ENCODE peak calls at places on chromosomes 1 and 21, in four cellular contexts. J is CD8-positive, alpha-beta T cell; V is BE2C; W is thoracic aorta. K is an unnamed sample.

GRCh38 chr1:30809514-30810263 is 52.1 kb upstream of the LAPTM5 start:
- DNase-seq in J (no peak), V (no peak), W (no peak), K (no peak)

GRCh38 chr1:67561704-67562113 is 123.3 kb upstream of the GADD45A start:
- DNase-seq in J (peak; percentile 64), V (peak; percentile 90), W (peak; percentile 90), K (peak; percentile 87)

GRCh38 chr1:999797-1000356 is at the start of gene HES4:
- DNase-seq in J (no peak), V (peak; percentile 57), W (peak; percentile 81), K (no peak)

GRCh38 chr1:56924116-56924515 is 41.7 kb downstream of the C8B start:
- DNase-seq in J (no peak), V (no peak), W (no peak), K (no peak)

GRCh38 chr1:195608883-195609282 is 999.4 kb downstream of the KCNT2 start:
- DNase-seq in J (no peak), V (no peak), W (no peak), K (no peak)

GRCh38 chr1:115951552-115951951 is 24.8 kb upstream of the SLC22A15 start:
- DNase-seq in J (no peak), V (no peak), W (no peak), K (no peak)

GRCh38 chr1:235888119-235888643 is 21.5 kb upstream of the LYST start:
- DNase-seq in J (peak; percentile 8), V (no peak), W (no peak), K (no peak)

GRCh38 chr1:118945460-118945859 is 42.7 kb downstream of the TBX15 start:
- DNase-seq in J (no peak), V (no peak), W (no peak), K (no peak)

GRCh38 chr1:42334240-42335049 is 590 bp downstream of the FOXJ3 start:
- DNase-seq in J (peak; percentile 5), V (peak; percentile 55), W (peak; percentile 4), K (peak; percentile 62)

GRCh38 chr1:112618114-112618720 is 724 bp downstream of the ST7L start:
- DNase-seq in J (no peak), V (no peak), W (no peak), K (peak; percentile 72)

GRCh38 chr1:230753586-230754251 is 6.5 kb downstream of the CAPN9 start:
- DNase-seq in J (no peak), V (peak; percentile 65), W (no peak), K (peak; percentile 74)

GRCh38 chr1:84259376-84259775 is 42.1 kb upstream of the SAMD13 start:
- DNase-seq in J (no peak), V (no peak), W (no peak), K (peak; percentile 11)

GRCh38 chr21:37593740-37594471 is 227.3 kb downstream of the DYRK1A start:
- DNase-seq in J (no peak), V (no peak), W (no peak), K (no peak)

GRCh38 chr1:24803220-24803619 is 58.0 kb downstream of the CLIC4 start:
- DNase-seq in J (no peak), V (no peak), W (no peak), K (no peak)

GRCh38 chr1:182608850-182609610 is 4.8 kb upstream of the RGS16 start:
- DNase-seq in J (no peak), V (no peak), W (no peak), K (no peak)

GRCh38 chr21:35854281-35854680 is 206.0 kb downstream of the SETD4 start:
- DNase-seq in J (no peak), V (no peak), W (no peak), K (no peak)

GRCh38 chr1:178004926-178005391 is 35.1 kb upstream of the SEC16B start:
- DNase-seq in J (no peak), V (no peak), W (no peak), K (no peak)

GRCh38 chr1:151968058-151968457 is 25.6 kb downstream of the S100A10 start:
- DNase-seq in J (no peak), V (peak; percentile 25), W (no peak), K (peak; percentile 86)

GRCh38 chr1:5311147-5311546 is 656.7 kb downstream of the AJAP1 start:
- DNase-seq in J (no peak), V (no peak), W (no peak), K (no peak)

GRCh38 chr1:12654657-12655056 is 10.8 kb downstream of the AADACL4 start:
- DNase-seq in J (no peak), V (no peak), W (no peak), K (no peak)

GRCh38 chr1:29700522-29700921 is 464.2 kb downstream of the PTPRU start:
- DNase-seq in J (no peak), V (no peak), W (no peak), K (peak; percentile 34)

GRCh38 chr1:11483581-11484320 is 4.8 kb downstream of the DISP3 start:
- DNase-seq in J (no peak), V (peak; percentile 67), W (no peak), K (no peak)

GRCh38 chr21:32819702-32820101 is 48.1 kb upstream of the PAXBP1 start:
- DNase-seq in J (no peak), V (no peak), W (no peak), K (no peak)

GRCh38 chr1:47225430-47226100 is 6.5 kb downstream of the TAL1 start:
- DNase-seq in J (no peak), V (no peak), W (no peak), K (no peak)

GRCh38 chr21:36551326-36551725 is 71.4 kb upstream of the CLDN14 start:
- DNase-seq in J (no peak), V (no peak), W (no peak), K (no peak)

GRCh38 chr1:183180213-183180612 is 5.9 kb upstream of the LAMC2 start:
- DNase-seq in J (no peak), V (peak; percentile 21), W (peak; percentile 25), K (no peak)

GRCh38 chr1:228697209-228698016 is 37.9 kb upstream of the RHOU start:
- DNase-seq in J (no peak), V (peak; percentile 66), W (peak; percentile 42), K (no peak)

GRCh38 chr1:198794498-198794897 is 155.7 kb downstream of the PTPRC start:
- DNase-seq in J (no peak), V (no peak), W (no peak), K (no peak)

GRCh38 chr1:47992720-47993119 is 4.5 kb downstream of the TRABD2B start:
- DNase-seq in J (no peak), V (no peak), W (peak; percentile 27), K (no peak)

GRCh38 chr1:43031316-43032203 is 72.9 kb upstream of the SLC2A1 start:
- DNase-seq in J (no peak), V (no peak), W (no peak), K (no peak)

GRCh38 chr1:110554871-110555801 is 36.2 kb upstream of the KCNA10 start:
- DNase-seq in J (peak; percentile 24), V (peak; percentile 79), W (peak; percentile 11), K (no peak)

GRCh38 chr1:41662656-41663437 is 178.4 kb upstream of the EDN2 start:
- DNase-seq in J (no peak), V (peak; percentile 58), W (peak; percentile 55), K (peak; percentile 64)

GRCh38 chr1:8031176-8031785 is 5.2 kb upstream of the ERRFI1 start:
- DNase-seq in J (no peak), V (no peak), W (no peak), K (peak; percentile 69)

GRCh38 chr1:13901041-13901440 is 201.1 kb downstream of the PRDM2 start:
- DNase-seq in J (no peak), V (no peak), W (no peak), K (no peak)

GRCh38 chr1:180241716-180242544 is 11.9 kb downstream of the LHX4 start:
- DNase-seq in J (no peak), V (no peak), W (no peak), K (no peak)

GRCh38 chr1:87154351-87154750 is 174.3 kb upstream of the LMO4 start:
- DNase-seq in J (no peak), V (no peak), W (no peak), K (no peak)

GRCh38 chr1:226957714-226958113 is 17.6 kb downstream of the COQ8A start:
- DNase-seq in J (no peak), V (no peak), W (no peak), K (no peak)

GRCh38 chr1:64965239-64966157 is 851 bp downstream of the JAK1 start:
- DNase-seq in J (peak; percentile 57), V (peak; percentile 45), W (peak; percentile 26), K (peak; percentile 79)

DNA sequence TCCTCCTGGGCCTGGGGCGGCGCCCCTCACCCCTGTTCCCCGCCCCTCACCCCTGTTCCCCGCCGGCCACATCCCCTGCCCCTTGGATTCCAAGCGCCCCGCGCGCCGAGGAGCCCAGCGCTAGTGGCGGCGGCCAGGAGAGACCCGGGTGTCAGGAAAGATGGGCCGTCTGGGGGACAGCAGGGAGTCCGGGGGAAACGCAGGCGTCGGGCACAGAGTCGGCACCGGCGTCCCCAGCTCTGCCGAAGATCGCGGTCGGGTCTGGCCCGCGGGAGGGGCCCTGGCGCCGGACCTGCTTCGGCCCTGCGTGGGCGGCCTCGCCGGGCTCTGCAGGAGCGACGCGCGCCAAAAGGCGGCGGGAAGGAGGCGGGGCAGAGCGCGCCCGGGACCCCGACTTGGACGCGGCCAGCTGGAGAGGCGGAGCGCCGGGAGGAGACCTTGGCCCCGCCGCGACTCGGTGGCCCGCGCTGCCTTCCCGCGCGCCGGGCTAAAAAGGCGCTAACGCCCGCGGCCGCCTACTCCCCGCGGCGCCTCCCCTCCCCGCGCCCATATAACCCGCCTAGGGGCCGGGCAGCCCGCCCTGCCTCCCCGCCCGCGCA is at the start of gene TP73:
- DNase-seq in J (no peak), V (peak; percentile 47), W (no peak), K (no peak)
- H3K4me1 ChIP-seq in J (peaks cover 38% of the 10 kb centered on the region), V (no peaks in the 10 kb centered on the region), W (peaks cover 36% of the 10 kb centered on the region), K (peaks cover 28% of the 10 kb centered on the region)

GRCh38 chr1:39085174-39085573 is 59.0 kb downstream of the NDUFS5 start:
- DNase-seq in J (no peak), V (no peak), W (no peak), K (no peak)
- H3K4me1 ChIP-seq in J (no peaks in the 10 kb centered on the region), V (no peaks in the 10 kb centered on the region), W (peaks cover 45% of the 10 kb centered on the region), K (no peaks in the 10 kb centered on the region)

DNA sequence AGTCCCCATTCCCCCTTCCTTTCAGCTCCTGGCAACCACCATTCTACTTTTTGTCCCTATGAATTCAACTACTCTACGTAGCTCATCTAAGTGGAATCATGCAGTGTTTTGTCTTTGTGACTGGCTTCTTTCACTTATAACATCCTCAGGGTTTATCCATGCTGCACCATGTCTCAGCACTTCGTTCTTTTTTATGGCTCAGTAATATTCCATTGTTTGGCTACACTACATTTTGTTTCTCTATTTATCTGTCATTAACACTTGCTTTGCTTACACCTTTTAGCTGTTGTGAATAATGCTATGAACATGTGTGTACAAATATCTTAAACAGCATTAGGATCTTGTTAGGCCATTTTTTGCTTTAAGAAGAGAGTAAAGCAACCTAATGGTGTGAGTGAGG is 1.5 kb upstream of the MRPS14 start:
- DNase-seq in J (no peak), V (no peak), W (no peak), K (no peak)
- H3K4me1 ChIP-seq in J (peaks cover 11% of the 10 kb centered on the region), V (no peaks in the 10 kb centered on the region), W (peaks cover 5% of the 10 kb centered on the region), K (peaks cover 27% of the 10 kb centered on the region)

GRCh38 chr1:15761729-15762128 is 3.1 kb downstream of the FBLIM1 start:
- DNase-seq in J (no peak), V (no peak), W (no peak), K (no peak)

GRCh38 chr1:15758953-15759661 is 512 bp downstream of the FBLIM1 start:
- DNase-seq in J (no peak), V (no peak), W (no peak), K (no peak)

GRCh38 chr1:15762546-15762945 is 4.0 kb downstream of the FBLIM1 start:
- DNase-seq in J (no peak), V (no peak), W (no peak), K (no peak)

GRCh38 chr1:15758537-15758936 is at the start of gene FBLIM1:
- DNase-seq in J (no peak), V (no peak), W (no peak), K (no peak)

GRCh38 chr1:15760520-15761211 is 2.1 kb downstream of the FBLIM1 start:
- DNase-seq in J (no peak), V (no peak), W (peak; percentile 58), K (no peak)
- H3K4me1 ChIP-seq in J (peaks cover 19% of the 10 kb centered on the region), V (peaks cover 12% of the 10 kb centered on the region), W (peaks cover 69% of the 10 kb centered on the region), K (peaks cover under 1% of the 10 kb centered on the region)

GRCh38 chr1:232459087-232459486 is 170.8 kb downstream of the SIPA1L2 start:
- DNase-seq in J (no peak), V (no peak), W (no peak), K (no peak)
- H3K4me1 ChIP-seq in J (peaks cover 9% of the 10 kb centered on the region), V (peaks cover 3% of the 10 kb centered on the region), W (no peaks in the 10 kb centered on the region), K (no peaks in the 10 kb centered on the region)